ENCODE peak calls at places on chromosomes 6 and 20, in nine cellular contexts. D is gastrocnemius medialis, S is adrenal gland, K is WERI-Rb-1, Y is hepatocyte, I is left lung, Z is GM23338, W is body of pancreas, H is AG04450. N is an unnamed sample.

GRCh38 chr6:33566182-33567084 is 13.6 kb downstream of the BAK1 start:
- DNase-seq in D (no peak), S (peak), K (no peak), Y (no peak), I (no peak), Z (no peak), W (no peak), H (no peak), N (no peak)

GRCh38 chr6:104597541-104598050 is 262.1 kb downstream of the HACE1 start:
- DNase-seq in D (no peak), S (no peak), K (no peak), Y (no peak), I (no peak), Z (peak), W (no peak), H (no peak), N (peak)

GRCh38 chr20:60271597-60271996 is 313.4 kb downstream of the CDH26 start:
- DNase-seq in D (no peak), S (no peak), K (no peak), Y (no peak), I (no peak), Z (peak), W (no peak), H (no peak), N (no peak)

GRCh38 chr20:37398750-37399621 is 53.0 kb downstream of the SRC start:
- DNase-seq in D (no peak), S (peak), K (no peak), Y (peak), I (peak), Z (no peak), W (no peak), H (no peak), N (no peak)

GRCh38 chr6:36615018-36615761 is 21.0 kb downstream of the SRSF3 start:
- DNase-seq in D (peak), S (peak), K (peak), Y (peak), I (no peak), Z (peak), W (peak), H (peak), N (no peak)

GRCh38 chr6:71248306-71248705 is 40.3 kb upstream of the OGFRL1 start:
- DNase-seq in D (no peak), S (no peak), K (no peak), Y (peak), I (no peak), Z (peak), W (no peak), H (peak), N (peak)

GRCh38 chr6:141105481-141105880 is 1027.2 kb upstream of the GJE1 start:
- DNase-seq in D (no peak), S (no peak), K (no peak), Y (no peak), I (no peak), Z (peak), W (no peak), H (no peak), N (peak)

GRCh38 chr6:42726485-42727083 is 4.2 kb upstream of the PRPH2 start:
- DNase-seq in D (peak), S (peak), K (peak), Y (peak), I (peak), Z (peak), W (peak), H (peak), N (peak)

GRCh38 chr6:163092846-163093245 is 321.7 kb upstream of the QKI start:
- DNase-seq in D (no peak), S (no peak), K (no peak), Y (no peak), I (no peak), Z (no peak), W (no peak), H (no peak), N (no peak)

GRCh38 chr6:170207586-170207985 is 83.3 kb downstream of the DLL1 start:
- DNase-seq in D (no peak), S (no peak), K (no peak), Y (no peak), I (no peak), Z (no peak), W (no peak), H (no peak), N (no peak)

GRCh38 chr6:149445573-149445972 is 39.2 kb downstream of the ZC3H12D start:
- DNase-seq in D (no peak), S (no peak), K (no peak), Y (no peak), I (no peak), Z (no peak), W (no peak), H (no peak), N (no peak)

GRCh38 chr6:16420715-16421461 is 182.5 kb downstream of the GMPR start:
- DNase-seq in D (no peak), S (peak), K (no peak), Y (peak), I (no peak), Z (peak), W (no peak), H (peak), N (peak)

GRCh38 chr6:138601128-138601527 is 101.8 kb upstream of the NHSL1 start:
- DNase-seq in D (no peak), S (no peak), K (no peak), Y (no peak), I (no peak), Z (no peak), W (no peak), H (no peak), N (no peak)

GRCh38 chr6:57317060-57317943 is at the start of gene PRIM2:
- DNase-seq in D (peak), S (peak), K (peak), Y (peak), I (peak), Z (peak), W (peak), H (peak), N (no peak)

GRCh38 chr20:48826064-48826463 is 1.7 kb downstream of the PREX1 start:
- DNase-seq in D (no peak), S (no peak), K (peak), Y (no peak), I (no peak), Z (peak), W (no peak), H (no peak), N (no peak)

GRCh38 chr6:42729731-42730130 is 7.3 kb upstream of the PRPH2 start:
- DNase-seq in D (no peak), S (no peak), K (no peak), Y (peak), I (no peak), Z (no peak), W (no peak), H (no peak), N (no peak)

GRCh38 chr6:97445406-97445805 is 162.4 kb upstream of the MMS22L start:
- DNase-seq in D (no peak), S (no peak), K (no peak), Y (no peak), I (no peak), Z (no peak), W (no peak), H (no peak), N (no peak)

GRCh38 chr6:140602431-140602836 is 1228.0 kb upstream of the CITED2 start:
- DNase-seq in D (no peak), S (no peak), K (peak), Y (no peak), I (no peak), Z (no peak), W (no peak), H (no peak), N (no peak)

GRCh38 chr6:66478705-66479104 is 771.7 kb upstream of the EYS start:
- DNase-seq in D (no peak), S (no peak), K (no peak), Y (no peak), I (no peak), Z (no peak), W (no peak), H (no peak), N (no peak)

GRCh38 chr6:25880601-25881000 is 6.6 kb upstream of the SLC17A3 start:
- DNase-seq in D (no peak), S (no peak), K (no peak), Y (no peak), I (no peak), Z (no peak), W (no peak), H (no peak), N (no peak)

GRCh38 chr20:4794846-4795245 is 73.1 kb downstream of the PRND start:
- DNase-seq in D (no peak), S (no peak), K (no peak), Y (no peak), I (no peak), Z (no peak), W (no peak), H (no peak), N (no peak)

GRCh38 chr20:47440857-47441773 is 60.6 kb upstream of the NCOA3 start:
- DNase-seq in D (no peak), S (no peak), K (no peak), Y (no peak), I (no peak), Z (peak), W (no peak), H (no peak), N (no peak)

GRCh38 chr6:89563866-89564265 is 74.7 kb downstream of the LYRM2 start:
- DNase-seq in D (no peak), S (no peak), K (no peak), Y (no peak), I (no peak), Z (no peak), W (no peak), H (no peak), N (no peak)

GRCh38 chr6:2695464-2696095 is 55.1 kb downstream of the MYLK4 start:
- DNase-seq in D (no peak), S (no peak), K (no peak), Y (peak), I (no peak), Z (peak), W (no peak), H (peak), N (no peak)

GRCh38 chr6:15310680-15311079 is 64.8 kb downstream of the JARID2 start:
- DNase-seq in D (no peak), S (no peak), K (no peak), Y (no peak), I (no peak), Z (no peak), W (no peak), H (no peak), N (no peak)

GRCh38 chr6:15312500-15312899 is 66.6 kb downstream of the JARID2 start:
- DNase-seq in D (no peak), S (no peak), K (no peak), Y (no peak), I (no peak), Z (no peak), W (no peak), H (no peak), N (no peak)

GRCh38 chr6:15313367-15313766 is 67.5 kb downstream of the JARID2 start:
- DNase-seq in D (peak), S (peak), K (no peak), Y (no peak), I (no peak), Z (no peak), W (peak), H (no peak), N (no peak)

GRCh38 chr6:15308445-15309213 is 62.8 kb downstream of the JARID2 start:
- DNase-seq in D (no peak), S (no peak), K (no peak), Y (no peak), I (no peak), Z (no peak), W (no peak), H (no peak), N (no peak)

GRCh38 chr6:15309611-15310283 is 63.9 kb downstream of the JARID2 start:
- DNase-seq in D (no peak), S (no peak), K (peak), Y (no peak), I (no peak), Z (no peak), W (no peak), H (no peak), N (no peak)
- H3K4me3 ChIP-seq in D (no peak), S (no peak), K (no peak), Y (no peak), I (no peak), Z (no peak), W (no peak), H (no peak), N (no peak)

DNA sequence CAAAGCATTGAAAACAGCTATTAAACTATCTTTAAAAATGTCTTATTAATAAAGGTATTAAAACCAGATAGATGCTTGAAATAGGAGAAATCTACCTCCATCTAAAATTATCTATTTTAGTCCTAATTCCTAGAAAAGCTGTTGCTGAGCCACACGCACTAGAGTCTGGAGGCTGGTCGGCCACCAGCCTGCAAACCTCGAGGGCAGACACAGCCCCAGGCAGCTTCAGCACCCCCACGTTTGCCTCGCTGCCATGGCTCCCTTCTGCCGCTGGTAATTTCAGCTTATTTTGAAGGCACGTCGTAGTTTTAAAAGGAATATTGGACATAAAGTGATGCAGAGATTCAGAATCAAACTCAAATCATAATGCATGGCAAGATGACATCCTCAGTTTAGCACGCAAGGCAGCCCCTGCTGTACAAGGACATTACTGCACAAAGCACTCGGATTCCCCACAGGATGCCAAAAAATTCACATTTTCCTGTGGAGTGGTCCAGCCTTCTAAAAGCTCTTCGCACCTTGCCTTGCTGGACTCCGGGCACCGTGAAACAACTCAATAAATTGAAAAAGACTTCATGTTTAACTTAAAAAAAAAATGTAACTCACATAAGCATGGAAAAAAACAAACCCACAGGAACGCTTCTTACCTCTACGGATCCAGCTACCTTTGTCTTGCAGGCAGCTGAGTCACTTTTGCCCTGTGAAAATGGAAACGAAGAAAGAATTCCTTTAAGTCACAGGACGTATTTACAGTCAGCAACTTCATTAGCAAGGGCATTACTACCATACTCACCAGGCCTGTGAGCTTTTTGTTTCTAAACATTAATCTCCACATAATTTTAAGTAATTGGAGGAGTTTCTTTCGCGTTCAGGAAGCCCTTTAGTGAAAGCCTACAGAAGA is 143.4 kb upstream of the RPS6KA2 start:
- DNase-seq in D (no peak), S (no peak), K (no peak), Y (no peak), I (no peak), Z (peak), W (no peak), H (no peak), N (no peak)
- TF ChIP-seq CTCF in D (no peak), S (no peak), K (peak), Y (peak), I (no peak), Z (peak), W (no peak), H (peak), N (peak)

DNA sequence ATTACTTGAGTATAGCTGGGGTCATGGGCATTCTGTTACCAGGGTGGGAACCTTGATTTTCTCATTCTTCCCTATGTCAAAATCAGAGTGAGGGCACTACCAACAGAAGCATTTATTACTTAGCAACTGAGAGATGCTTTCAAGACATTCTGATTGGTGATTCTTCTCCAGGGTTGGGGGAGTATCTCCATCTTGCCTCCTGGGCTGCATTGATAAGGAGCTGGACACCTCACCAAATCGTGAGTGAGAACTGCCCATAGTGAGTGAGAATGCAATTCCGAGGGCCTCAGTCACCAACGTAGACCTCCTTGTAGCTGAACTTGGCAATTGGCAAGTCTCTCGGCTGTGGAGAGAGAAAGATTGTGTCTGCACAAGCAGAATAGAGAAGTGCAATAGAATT is 78.5 kb upstream of the CD83 start:
- DNase-seq in D (no peak), S (no peak), K (no peak), Y (no peak), I (no peak), Z (no peak), W (no peak), H (no peak), N (no peak)
- H3K4me3 ChIP-seq in D (no peak), S (no peak), K (no peak), Y (no peak), I (no peak), Z (no peak), W (no peak), H (no peak), N (no peak)

GRCh38 chr6:94036024-94036423 is 616.7 kb upstream of the EPHA7 start:
- DNase-seq in D (no peak), S (no peak), K (no peak), Y (no peak), I (no peak), Z (no peak), W (no peak), H (no peak), N (no peak)
- TF ChIP-seq CTCF in D (no peak), S (no peak), K (no peak), Y (no peak), I (no peak), Z (no peak), W (no peak), H (no peak), N (no peak)

GRCh38 chr20:58720890-58721289 is 28.3 kb downstream of the NPEPL1 start:
- DNase-seq in D (no peak), S (no peak), K (no peak), Y (no peak), I (no peak), Z (no peak), W (no peak), H (no peak), N (no peak)

GRCh38 chr20:58723628-58723984 is 31.0 kb downstream of the NPEPL1 start:
- DNase-seq in D (no peak), S (no peak), K (no peak), Y (no peak), I (no peak), Z (no peak), W (peak), H (no peak), N (no peak)

GRCh38 chr20:58721951-58722371 is 29.4 kb downstream of the NPEPL1 start:
- DNase-seq in D (peak), S (peak), K (peak), Y (no peak), I (no peak), Z (no peak), W (peak), H (no peak), N (no peak)

GRCh38 chr20:58722379-58722778 is 29.8 kb downstream of the NPEPL1 start:
- DNase-seq in D (no peak), S (no peak), K (no peak), Y (no peak), I (no peak), Z (no peak), W (no peak), H (no peak), N (no peak)

DNA sequence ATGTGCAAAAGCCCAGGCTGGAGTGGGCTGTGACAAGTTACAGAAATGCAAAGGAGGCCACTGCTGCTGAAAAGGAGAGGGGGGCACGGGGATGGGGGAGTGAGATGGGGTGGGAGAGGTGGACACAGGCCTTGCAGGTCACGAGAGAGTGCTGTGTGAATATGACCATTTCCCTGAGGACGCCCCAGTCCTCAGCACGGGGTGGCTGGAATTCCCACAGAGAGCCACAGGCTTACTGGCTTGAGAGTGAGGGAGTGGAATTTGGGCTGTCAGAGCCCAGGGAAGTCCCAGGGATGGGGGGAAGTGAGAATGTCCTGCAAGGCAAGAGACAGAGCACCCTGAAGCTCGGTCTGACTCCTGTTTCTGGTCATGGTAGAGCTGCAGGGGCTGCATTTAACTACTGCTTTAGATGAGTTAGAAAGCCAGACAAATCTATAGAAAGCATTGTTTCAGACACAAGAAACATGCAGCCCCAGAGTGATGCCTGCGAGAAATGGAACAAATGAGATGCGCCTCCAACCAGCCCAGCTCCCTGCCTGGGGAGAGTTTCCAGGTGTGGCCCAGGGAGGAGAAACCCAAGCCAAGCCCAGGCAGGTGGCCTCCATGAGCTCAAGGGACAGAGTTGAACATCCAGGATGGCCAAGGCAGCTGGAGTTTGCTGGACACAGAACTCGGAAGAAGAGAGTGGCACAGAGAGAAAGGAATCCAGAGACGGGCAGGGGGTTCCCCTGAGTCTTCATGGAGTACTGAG is 30.5 kb downstream of the NPEPL1 start:
- DNase-seq in D (no peak), S (no peak), K (no peak), Y (no peak), I (peak), Z (no peak), W (no peak), H (no peak), N (no peak)
- H3K4me3 ChIP-seq in D (no peak), S (no peak), K (no peak), Y (no peak), I (no peak), Z (no peak), W (no peak), H (no peak), N (no peak)

GRCh38 chr6:100460650-100461204 is 4.0 kb downstream of the SIM1 start:
- DNase-seq in D (no peak), S (no peak), K (no peak), Y (no peak), I (no peak), Z (peak), W (no peak), H (no peak), N (no peak)
- TF ChIP-seq CTCF in D (no peak), S (no peak), K (peak), Y (no peak), I (no peak), Z (peak), W (peak), H (peak), N (peak)

DNA sequence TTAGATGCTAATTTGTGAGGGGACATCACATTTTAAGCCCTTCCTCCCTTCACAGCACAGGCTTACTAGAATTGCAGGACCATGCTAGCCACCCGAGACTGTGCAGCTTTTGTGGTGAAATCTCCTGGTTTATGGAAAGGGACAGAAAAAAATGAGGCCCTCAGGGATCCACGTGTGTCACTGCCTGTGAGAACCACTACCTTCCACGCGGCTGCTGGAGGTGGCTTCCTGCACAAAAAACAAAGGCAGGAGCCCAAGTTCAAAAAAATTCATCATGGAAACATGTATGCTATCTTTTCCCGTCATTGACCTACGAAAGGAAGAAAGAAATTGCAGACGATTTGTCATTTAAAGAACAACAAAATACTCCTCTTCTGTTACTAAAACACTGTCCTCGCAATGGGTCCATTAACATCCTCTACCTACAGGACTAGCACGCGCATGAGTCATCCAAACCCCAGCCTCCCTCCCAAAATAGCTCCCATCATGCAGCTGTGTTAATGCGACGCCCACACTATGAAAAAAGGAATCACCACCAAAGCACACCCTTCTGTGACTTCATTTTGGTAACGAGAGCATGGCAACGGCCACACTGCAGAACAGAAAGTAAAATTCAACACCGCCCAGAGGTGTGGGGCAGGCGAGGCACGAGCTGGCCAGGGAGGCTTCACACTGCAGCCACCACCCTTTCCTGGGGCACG is 45.7 kb downstream of the RAMACL start:
- DNase-seq in D (peak), S (no peak), K (no peak), Y (no peak), I (no peak), Z (no peak), W (no peak), H (no peak), N (no peak)
- H3K4me3 ChIP-seq in D (peak), S (no peak), K (no peak), Y (no peak), I (no peak), Z (no peak), W (no peak), H (no peak), N (no peak)

N was measured in AG04449.